ENCODE peak calls at places on chromosome 21, in four cellular contexts. One of them, this sample, is unnamed.

GRCh38 chr21:35113064-35113463 is 64.0 kb upstream of the RUNX1 start:
- DNase-seq in pons: no peak
- DNase-seq in KG1: no peak
- DNase-seq in NCI-H1105 treated with DMSO at 0.1 percent for 48 hours: no peak
- DNase-seq in this sample: no peak

GRCh38 chr21:37106998-37107397 is 33.9 kb downstream of the TTC3 start:
- DNase-seq in pons: no peak
- DNase-seq in KG1: no peak
- DNase-seq in NCI-H1105 treated with DMSO at 0.1 percent for 48 hours: no peak
- DNase-seq in this sample: no peak

GRCh38 chr21:16409341-16409740 is 679.6 kb downstream of the USP25 start:
- DNase-seq in pons: no peak
- DNase-seq in KG1: no peak
- DNase-seq in NCI-H1105 treated with DMSO at 0.1 percent for 48 hours: no peak
- DNase-seq in this sample: no peak

GRCh38 chr21:21039624-21040023 is 41.4 kb downstream of the NCAM2 start:
- DNase-seq in KG1: no peak
- DNase-seq in NCI-H1105 treated with DMSO at 0.1 percent for 48 hours: peak
- DNase-seq in pons: no peak
- DNase-seq in this sample: no peak

GRCh38 chr21:31554511-31555022 is 104.9 kb upstream of the SOD1 start:
- DNase-seq in KG1: no peak
- DNase-seq in pons: no peak
- DNase-seq in NCI-H1105 treated with DMSO at 0.1 percent for 48 hours: no peak
- DNase-seq in this sample: no peak

GRCh38 chr21:45322960-45323461 is 35.3 kb upstream of the POFUT2 start:
- DNase-seq in KG1: no peak
- DNase-seq in pons: no peak
- DNase-seq in NCI-H1105 treated with DMSO at 0.1 percent for 48 hours: no peak
- DNase-seq in this sample: no peak

GRCh38 chr21:45523411-45524101 is 18.7 kb downstream of the SLC19A1 start:
- DNase-seq in NCI-H1105 treated with DMSO at 0.1 percent for 48 hours: no peak
- DNase-seq in KG1: no peak
- DNase-seq in pons: no peak
- DNase-seq in this sample: no peak

GRCh38 chr21:29217818-29218252 is 80.9 kb upstream of the BACH1 start:
- DNase-seq in NCI-H1105 treated with DMSO at 0.1 percent for 48 hours: no peak
- DNase-seq in KG1: no peak
- DNase-seq in pons: no peak
- DNase-seq in this sample: no peak

GRCh38 chr21:27393726-27394125 is 426.8 kb upstream of the ADAMTS5 start:
- DNase-seq in KG1: no peak
- DNase-seq in pons: no peak
- DNase-seq in NCI-H1105 treated with DMSO at 0.1 percent for 48 hours: no peak
- DNase-seq in this sample: no peak

GRCh38 chr21:31142600-31142999 is 104.3 kb upstream of the KRTAP19-8 start:
- DNase-seq in NCI-H1105 treated with DMSO at 0.1 percent for 48 hours: no peak
- DNase-seq in KG1: no peak
- DNase-seq in pons: no peak
- DNase-seq in this sample: no peak

GRCh38 chr21:34126691-34127090 is 53.3 kb downstream of the MRPS6 start:
- DNase-seq in NCI-H1105 treated with DMSO at 0.1 percent for 48 hours: no peak
- DNase-seq in KG1: no peak
- DNase-seq in pons: no peak
- DNase-seq in this sample: no peak